ENCODE peak calls at places on chromosomes 12 and 14, in five cellular contexts. K is GM23248, R is endothelial cell of umbilical vein, I is HCT116, V is fibroblast of lung. T is an unnamed sample. For H3K4me1 and H3K27me3, the result is how much of the 10 kb centered on the place peaks cover.

GRCh38 chr12:124441443-124442190 is 125.8 kb downstream of the NCOR2 start:
- DNase-seq in I (no peak), K (peak), R (peak), V (peak), T (peak)

GRCh38 chr14:99724939-99725773 is 41.1 kb downstream of the CYP46A1 start:
- DNase-seq in I (no peak), R (no peak), K (no peak), V (no peak), T (no peak)

GRCh38 chr12:52147367-52147972 is 44.3 kb downstream of the KRT80 start:
- DNase-seq in K (peak), R (peak), I (peak), V (peak), T (peak)

GRCh38 chr14:29521526-29522137 is 406.0 kb downstream of the PRKD1 start:
- DNase-seq in V (no peak), I (no peak), K (peak), R (peak), T (no peak)

GRCh38 chr12:108340037-108340436 is 926 bp upstream of the CMKLR1 start:
- DNase-seq in V (no peak), R (no peak), K (no peak), I (no peak), T (no peak)

GRCh38 chr14:103273847-103274615 is 60.0 kb upstream of the EIF5 start:
- DNase-seq in R (no peak), V (no peak), K (no peak), I (no peak), T (no peak)

GRCh38 chr12:122999196-122999946 is 18.9 kb downstream of the ARL6IP4 start:
- DNase-seq in V (no peak), R (no peak), I (no peak), K (no peak), T (no peak)

GRCh38 chr12:42426733-42427132 is 100.8 kb downstream of the PPHLN1 start:
- DNase-seq in R (peak), V (peak), K (peak), I (peak), T (no peak)

GRCh38 chr12:132238487-132239248 is 90.7 kb downstream of the GALNT9 start:
- DNase-seq in R (no peak), K (peak), I (no peak), V (no peak), T (no peak)

GRCh38 chr14:68884031-68885030 is 91.5 kb upstream of the ZFP36L1 start:
- DNase-seq in V (peak), K (peak), R (peak), I (peak), T (peak)

GRCh38 chr12:103310871-103311270 is 184.9 kb downstream of the C12orf42 start:
- DNase-seq in V (no peak), I (no peak), K (no peak), R (no peak), T (no peak)

GRCh38 chr14:91753501-91754128 is 21.7 kb upstream of the CATSPERB start:
- DNase-seq in K (peak), V (no peak), I (no peak), R (no peak), T (no peak)

GRCh38 chr12:92233346-92234015 is 87.8 kb upstream of the BTG1 start:
- DNase-seq in K (no peak), I (no peak), V (peak), R (no peak), T (no peak)

GRCh38 chr12:65609359-65609771 is 214.9 kb upstream of the HMGA2 start:
- DNase-seq in R (peak), V (peak), I (peak), K (peak), T (peak)

GRCh38 chr12:116365606-116366455 is 88.3 kb upstream of the MED13L start:
- DNase-seq in K (no peak), V (no peak), I (no peak), R (no peak), T (no peak)

GRCh38 chr14:96215845-96216244 is 11.2 kb downstream of the BDKRB2 start:
- DNase-seq in V (no peak), R (no peak), I (no peak), K (peak), T (no peak)

GRCh38 chr12:95733156-95733825 is 57.3 kb downstream of the NTN4 start:
- DNase-seq in R (peak), V (peak), K (peak), I (no peak), T (no peak)

GRCh38 chr12:2101359-2101758 is 48.6 kb downstream of the CACNA1C start:
- DNase-seq in R (no peak), I (no peak), V (no peak), K (no peak), T (no peak)

GRCh38 chr12:121996050-121996944 is 25.4 kb upstream of the BCL7A start:
- DNase-seq in V (no peak), I (no peak), R (no peak), K (no peak), T (no peak)

GRCh38 chr14:74527736-74528280 is 34.2 kb downstream of the ISCA2 start:
- DNase-seq in V (no peak), I (no peak), R (no peak), K (no peak), T (no peak)

GRCh38 chr12:126588586-126589249 is 1523.5 kb downstream of the AACS start:
- DNase-seq in R (no peak), I (no peak), V (no peak), K (no peak), T (no peak)

GRCh38 chr14:30225171-30225570 is 297.5 kb upstream of the PRKD1 start:
- DNase-seq in I (no peak), R (peak), K (no peak), V (no peak), T (peak)

GRCh38 chr14:77409131-77409533 is 14.2 kb downstream of the NOXRED1 start:
- DNase-seq in I (peak), R (no peak), K (peak), V (peak), T (no peak)

GRCh38 chr14:91305650-91306431 is 61.3 kb upstream of the GPR68 start:
- DNase-seq in K (no peak), R (no peak), V (no peak), I (no peak), T (no peak)

GRCh38 chr12:24839268-24839791 is 109.6 kb downstream of the BCAT1 start:
- DNase-seq in V (no peak), K (peak), R (no peak), I (no peak), T (peak)

GRCh38 chr12:55637467-55637866 is 775 bp downstream of the OR10P1 start:
- DNase-seq in I (no peak), V (no peak), K (no peak), R (no peak), T (no peak)

GRCh38 chr14:22821193-22822016 is 6.2 kb upstream of the SLC7A7 start:
- DNase-seq in K (peak), I (no peak), V (no peak), R (no peak), T (no peak)

GRCh38 chr14:66009104-66009503 is 477.1 kb upstream of the CCDC196 start:
- DNase-seq in R (no peak), V (peak), K (peak), I (peak), T (peak)

GRCh38 chr12:15527201-15527782 is 205.0 kb downstream of the PTPRO start:
- DNase-seq in R (peak), I (peak), K (peak), V (peak), T (no peak)

GRCh38 chr12:69045430-69045829 is 112.5 kb upstream of the CPM start:
- DNase-seq in V (no peak), K (no peak), R (no peak), I (no peak), T (no peak)

GRCh38 chr12:58416211-58416610 is 474.8 kb downstream of the ATP23 start:
- DNase-seq in I (no peak), K (peak), V (peak), R (peak), T (peak)

GRCh38 chr12:3130053-3130805 is 53.0 kb downstream of the TSPAN9 start:
- DNase-seq in R (peak), I (no peak), K (no peak), V (peak), T (no peak)

DNA sequence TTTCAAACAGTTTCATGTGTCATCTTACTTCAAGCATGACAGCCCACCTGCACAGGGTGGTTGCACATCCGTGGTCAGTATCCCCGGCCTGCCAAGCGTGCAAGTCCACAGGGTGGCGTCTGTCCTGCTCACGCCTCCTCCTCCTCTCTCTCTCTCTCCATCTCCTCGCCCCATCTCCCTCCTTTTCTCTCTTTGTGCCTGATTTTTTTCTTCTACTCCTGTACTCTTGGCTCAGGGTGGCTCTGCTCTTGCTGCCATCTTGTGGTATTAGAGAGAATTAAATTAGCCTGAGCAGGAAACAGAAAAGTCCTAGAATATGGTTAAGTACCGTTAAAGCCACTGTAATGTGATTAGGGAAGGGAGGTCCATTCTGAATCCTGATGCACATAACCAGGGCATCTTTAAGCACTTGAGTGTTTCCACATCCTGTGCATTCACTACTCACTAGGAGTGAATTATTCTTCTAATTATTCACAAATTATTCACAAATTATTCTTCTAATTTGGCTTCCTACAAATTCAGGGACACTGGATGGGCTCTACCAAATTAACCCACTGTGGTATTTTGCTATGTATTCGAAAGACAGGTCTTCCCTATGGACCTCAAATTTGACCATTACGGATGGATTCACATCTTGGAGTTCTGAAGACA is 25.5 kb upstream of the DTX1 start:
- DNase-seq in V (peak), R (peak), K (peak), I (peak), T (peak)
- H3K9ac ChIP-seq in V (no peak), R (no peak), K (no peak), I (no peak), T (no peak)

GRCh38 chr12:93759512-93760081 is 82.4 kb downstream of the CRADD start:
- DNase-seq in V (no peak), K (no peak), R (peak), I (no peak), T (no peak)
- H3K4me1 ChIP-seq in V (under half), K (under half), R (under half), I (under half), T (under half)

GRCh38 chr14:33589334-33589733 is 361.5 kb downstream of the EGLN3 start:
- DNase-seq in I (no peak), V (peak), R (no peak), K (peak), T (peak)

GRCh38 chr14:33592298-33592697 is 358.6 kb downstream of the EGLN3 start:
- DNase-seq in K (peak), I (no peak), R (no peak), V (no peak), T (peak)

GRCh38 chr14:33587761-33588160 is 363.1 kb downstream of the EGLN3 start:
- DNase-seq in K (no peak), V (no peak), I (no peak), R (no peak), T (no peak)

GRCh38 chr14:33588771-33589170 is 362.1 kb downstream of the EGLN3 start:
- DNase-seq in K (no peak), R (no peak), V (no peak), I (no peak), T (no peak)

GRCh38 chr14:33590891-33591630 is 359.8 kb downstream of the EGLN3 start:
- DNase-seq in V (no peak), R (no peak), K (peak), I (no peak), T (no peak)
- H3K27me3 ChIP-seq in V (under half), R (under half), K (under half), I (under half), T (under half)

GRCh38 chr14:67477926-67478915 is 10.3 kb downstream of the TMEM229B start:
- DNase-seq in V (no peak), R (no peak), I (no peak), K (no peak), T (no peak)

GRCh38 chr14:67472726-67473125 is 15.8 kb downstream of the TMEM229B start:
- DNase-seq in K (no peak), R (no peak), I (no peak), V (no peak), T (no peak)

GRCh38 chr14:67469954-67470353 is 18.6 kb downstream of the TMEM229B start:
- DNase-seq in R (no peak), I (no peak), V (no peak), K (no peak), T (no peak)

GRCh38 chr14:67473290-67474082 is 15.0 kb downstream of the TMEM229B start:
- DNase-seq in K (no peak), R (no peak), V (no peak), I (no peak), T (no peak)

GRCh38 chr14:67474366-67474765 is 14.2 kb downstream of the TMEM229B start:
- DNase-seq in V (no peak), K (no peak), I (no peak), R (no peak), T (no peak)
- H3K9ac ChIP-seq in V (no peak), K (no peak), I (no peak), R (no peak), T (no peak)

DNA sequence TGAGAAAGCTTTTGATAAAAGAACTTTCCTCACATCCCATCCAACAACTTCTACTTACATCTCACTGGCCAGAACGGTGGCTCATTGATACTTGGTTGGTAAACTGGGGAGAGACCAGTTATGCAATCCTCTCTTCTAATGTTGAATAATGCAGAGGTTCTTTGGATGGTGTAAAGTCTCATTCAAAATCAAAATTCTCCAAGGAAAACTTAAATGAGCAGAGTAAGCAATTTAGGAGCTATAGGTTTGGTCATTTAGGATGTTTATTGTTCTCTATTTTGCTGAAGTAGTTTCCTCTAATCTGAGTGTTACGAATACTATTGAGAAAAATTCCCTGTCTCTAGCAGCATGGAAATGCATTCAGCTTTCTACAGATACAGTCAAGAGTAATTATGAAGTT is 26.5 kb upstream of the STK38L start:
- DNase-seq in R (no peak), K (no peak), I (no peak), V (no peak), T (no peak)
- H3K4me1 ChIP-seq in R (under half), K (under half), I (under half), V (under half), T (under half)

DNA sequence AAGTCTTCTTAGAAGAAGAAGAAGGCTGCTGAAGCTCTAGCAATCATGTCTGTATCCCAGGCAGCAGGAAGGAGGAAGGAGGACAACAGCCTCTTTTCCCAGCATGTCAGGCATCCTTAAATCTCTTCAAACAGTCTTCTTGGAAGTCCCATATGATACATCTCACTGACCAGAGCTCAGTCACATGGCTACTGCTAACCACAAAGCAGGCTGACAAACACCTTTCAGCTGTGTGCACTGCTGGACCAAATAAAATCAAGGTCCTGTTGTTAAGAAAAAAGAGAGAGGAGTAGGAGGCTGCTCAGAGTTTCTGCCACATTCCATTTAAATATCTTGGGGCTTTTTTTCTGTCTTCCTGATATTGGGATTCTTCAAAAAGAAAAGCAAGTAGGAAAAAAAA is 203.4 kb upstream of the PELI2 start:
- DNase-seq in K (peak), V (peak), I (no peak), R (no peak), T (no peak)
- H3K27me3 ChIP-seq in K (under half), V (under half), I (under half), R (under half), T (under half)

GRCh38 chr14:79649856-79650255 is 561.4 kb downstream of the DIO2 start:
- DNase-seq in I (no peak), R (no peak), V (no peak), K (no peak), T (no peak)
- H3K9ac ChIP-seq in I (no peak), R (no peak), V (no peak), K (no peak), T (no peak)